ENCODE peak calls at places on chromosomes 7 and 10, in seven cellular contexts. One of them, this sample, is unnamed.

GRCh38 chr10:102409604-102410426 is 8.8 kb downstream of the PSD start:
- DNase-seq in GM13976: no peak
- DNase-seq in IMR-90: no peak
- DNase-seq in B cell: no peak
- DNase-seq in astrocyte of the cerebellum: no peak
- DNase-seq in Calu3: no peak
- DNase-seq in lower lobe of right lung: no peak
- DNase-seq in this sample: no peak

GRCh38 chr7:152086513-152086912 is 61.0 kb downstream of the GALNT11 start:
- DNase-seq in GM13976: no peak
- DNase-seq in IMR-90: no peak
- DNase-seq in B cell: no peak
- DNase-seq in astrocyte of the cerebellum: no peak
- DNase-seq in Calu3: no peak
- DNase-seq in lower lobe of right lung: no peak
- DNase-seq in this sample: no peak

GRCh38 chr10:50997461-50997860 is 76.8 kb upstream of the PRKG1 start:
- DNase-seq in GM13976: no peak
- DNase-seq in IMR-90: no peak
- DNase-seq in B cell: no peak
- DNase-seq in astrocyte of the cerebellum: no peak
- DNase-seq in Calu3: no peak
- DNase-seq in lower lobe of right lung: no peak
- DNase-seq in this sample: no peak

GRCh38 chr7:96674565-96674964 is 35.1 kb downstream of the SEM1 start:
- DNase-seq in GM13976: no peak
- DNase-seq in IMR-90: no peak
- DNase-seq in B cell: no peak
- DNase-seq in astrocyte of the cerebellum: no peak
- DNase-seq in Calu3: no peak
- DNase-seq in lower lobe of right lung: no peak
- DNase-seq in this sample: no peak

GRCh38 chr7:29494350-29494749 is 69.3 kb upstream of the PRR15 start:
- DNase-seq in GM13976: no peak
- DNase-seq in IMR-90: no peak
- DNase-seq in B cell: no peak
- DNase-seq in astrocyte of the cerebellum: peak; percentile 22
- DNase-seq in Calu3: no peak
- DNase-seq in lower lobe of right lung: no peak
- DNase-seq in this sample: no peak

GRCh38 chr7:13989138-13989943 is at the start of gene ETV1:
- DNase-seq in GM13976: peak; percentile 14
- DNase-seq in IMR-90: peak; percentile 60
- DNase-seq in B cell: no peak
- DNase-seq in astrocyte of the cerebellum: no peak
- DNase-seq in Calu3: peak; percentile 76
- DNase-seq in lower lobe of right lung: peak; percentile 65
- DNase-seq in this sample: no peak

GRCh38 chr10:30357806-30358205 is 8.7 kb upstream of the MTPAP start:
- DNase-seq in GM13976: no peak
- DNase-seq in IMR-90: no peak
- DNase-seq in B cell: no peak
- DNase-seq in astrocyte of the cerebellum: no peak
- DNase-seq in Calu3: no peak
- DNase-seq in lower lobe of right lung: no peak
- DNase-seq in this sample: no peak

GRCh38 chr7:150357277-150357676 is 11.3 kb upstream of the REPIN1 start:
- DNase-seq in GM13976: peak; percentile 43
- DNase-seq in IMR-90: no peak
- DNase-seq in B cell: peak; percentile 64
- DNase-seq in astrocyte of the cerebellum: no peak
- DNase-seq in Calu3: no peak
- DNase-seq in lower lobe of right lung: no peak
- DNase-seq in this sample: no peak

GRCh38 chr7:121023683-121024507 is 35.4 kb downstream of the CPED1 start:
- DNase-seq in GM13976: no peak
- DNase-seq in IMR-90: peak; percentile 37
- DNase-seq in B cell: no peak
- DNase-seq in astrocyte of the cerebellum: no peak
- DNase-seq in Calu3: no peak
- DNase-seq in lower lobe of right lung: no peak
- DNase-seq in this sample: no peak

GRCh38 chr7:8295638-8296361 is 33.8 kb upstream of the ICA1 start:
- DNase-seq in GM13976: peak; percentile 72
- DNase-seq in IMR-90: peak; percentile 74
- DNase-seq in B cell: peak; percentile 55
- DNase-seq in astrocyte of the cerebellum: peak; percentile 85
- DNase-seq in Calu3: peak; percentile 69
- DNase-seq in lower lobe of right lung: no peak
- DNase-seq in this sample: peak; percentile 72

GRCh38 chr7:8291742-8292141 is 29.8 kb upstream of the ICA1 start:
- DNase-seq in GM13976: no peak
- DNase-seq in IMR-90: no peak
- DNase-seq in B cell: no peak
- DNase-seq in astrocyte of the cerebellum: no peak
- DNase-seq in Calu3: no peak
- DNase-seq in lower lobe of right lung: no peak
- DNase-seq in this sample: no peak

GRCh38 chr7:8290645-8291308 is 28.8 kb upstream of the ICA1 start:
- DNase-seq in GM13976: no peak
- DNase-seq in IMR-90: no peak
- DNase-seq in B cell: no peak
- DNase-seq in astrocyte of the cerebellum: no peak
- DNase-seq in Calu3: peak; percentile 44
- DNase-seq in lower lobe of right lung: no peak
- DNase-seq in this sample: no peak

DNA sequence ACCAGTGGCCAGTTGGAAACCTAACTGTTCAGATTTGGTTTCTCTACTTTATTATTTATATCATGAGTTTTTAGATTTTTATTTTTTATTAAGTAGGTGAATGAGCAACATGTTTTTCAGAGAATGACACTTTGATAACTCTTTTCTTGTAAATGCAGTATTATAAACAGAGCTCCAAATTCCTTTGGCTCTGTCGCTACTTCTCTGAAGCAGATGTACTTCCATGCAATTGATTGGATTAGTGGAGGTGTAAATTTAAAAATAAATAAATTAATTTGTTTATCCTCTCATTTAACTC is 34.3 kb upstream of the ICA1 start:
- DNase-seq in GM13976: no peak
- DNase-seq in IMR-90: no peak
- DNase-seq in B cell: no peak
- DNase-seq in astrocyte of the cerebellum: no peak
- DNase-seq in Calu3: no peak
- DNase-seq in lower lobe of right lung: no peak
- DNase-seq in this sample: no peak
- TF ChIP-seq CTCF in GM13976: no peak
- TF ChIP-seq CTCF in IMR-90: no peak
- TF ChIP-seq CTCF in B cell: peak; percentile 56
- TF ChIP-seq CTCF in astrocyte of the cerebellum: no peak
- TF ChIP-seq CTCF in Calu3: no peak
- TF ChIP-seq CTCF in lower lobe of right lung: no peak
- TF ChIP-seq CTCF in this sample: no peak

GRCh38 chr7:154688952-154689351 is 314.0 kb downstream of the PAXIP1 start:
- DNase-seq in GM13976: no peak
- DNase-seq in IMR-90: no peak
- DNase-seq in B cell: no peak
- DNase-seq in astrocyte of the cerebellum: no peak
- DNase-seq in Calu3: no peak
- DNase-seq in lower lobe of right lung: no peak
- DNase-seq in this sample: no peak

GRCh38 chr7:154695836-154696235 is 307.1 kb downstream of the PAXIP1 start:
- DNase-seq in GM13976: no peak
- DNase-seq in IMR-90: no peak
- DNase-seq in B cell: no peak
- DNase-seq in astrocyte of the cerebellum: no peak
- DNase-seq in Calu3: no peak
- DNase-seq in lower lobe of right lung: no peak
- DNase-seq in this sample: no peak

GRCh38 chr7:154690411-154690810 is 312.5 kb downstream of the PAXIP1 start:
- DNase-seq in GM13976: no peak
- DNase-seq in IMR-90: no peak
- DNase-seq in B cell: no peak
- DNase-seq in astrocyte of the cerebellum: no peak
- DNase-seq in Calu3: no peak
- DNase-seq in lower lobe of right lung: no peak
- DNase-seq in this sample: no peak

GRCh38 chr7:154696556-154696955 is 306.4 kb downstream of the PAXIP1 start:
- DNase-seq in GM13976: no peak
- DNase-seq in IMR-90: no peak
- DNase-seq in B cell: no peak
- DNase-seq in astrocyte of the cerebellum: no peak
- DNase-seq in Calu3: no peak
- DNase-seq in lower lobe of right lung: no peak
- DNase-seq in this sample: no peak

DNA sequence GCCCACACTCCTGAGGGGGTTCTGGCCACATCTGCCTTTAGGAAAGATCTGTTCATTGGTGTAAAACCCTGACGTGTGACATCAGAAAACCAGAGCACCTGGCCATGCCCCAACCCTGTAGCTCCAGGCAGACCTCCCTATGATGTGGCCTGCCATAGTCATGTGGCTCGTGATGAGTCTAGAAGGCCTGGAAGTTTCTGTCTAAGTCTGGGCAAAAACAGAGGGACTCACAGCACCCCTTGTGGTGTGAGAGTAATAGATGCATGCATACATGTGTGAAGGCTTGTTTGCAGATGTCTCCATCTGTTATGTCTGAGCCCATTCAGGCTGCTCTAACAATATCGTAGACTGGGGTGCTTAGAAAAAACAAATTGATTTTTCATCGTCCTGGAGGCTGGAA is 309.3 kb downstream of the PAXIP1 start:
- DNase-seq in GM13976: no peak
- DNase-seq in IMR-90: no peak
- DNase-seq in B cell: no peak
- DNase-seq in astrocyte of the cerebellum: no peak
- DNase-seq in Calu3: no peak
- DNase-seq in lower lobe of right lung: no peak
- DNase-seq in this sample: no peak
- TF ChIP-seq CTCF in GM13976: no peak
- TF ChIP-seq CTCF in IMR-90: no peak
- TF ChIP-seq CTCF in B cell: no peak
- TF ChIP-seq CTCF in astrocyte of the cerebellum: no peak
- TF ChIP-seq CTCF in Calu3: no peak
- TF ChIP-seq CTCF in lower lobe of right lung: no peak
- TF ChIP-seq CTCF in this sample: no peak

GRCh38 chr7:27148776-27149641 is 1.4 kb upstream of the HOXA6 start:
- DNase-seq in GM13976: peak; percentile 22
- DNase-seq in IMR-90: no peak
- DNase-seq in B cell: no peak
- DNase-seq in astrocyte of the cerebellum: no peak
- DNase-seq in Calu3: no peak
- DNase-seq in lower lobe of right lung: no peak
- DNase-seq in this sample: no peak
- TF ChIP-seq CTCF in GM13976: no peak
- TF ChIP-seq CTCF in IMR-90: no peak
- TF ChIP-seq CTCF in B cell: no peak
- TF ChIP-seq CTCF in astrocyte of the cerebellum: no peak
- TF ChIP-seq CTCF in Calu3: no peak
- TF ChIP-seq CTCF in lower lobe of right lung: no peak
- TF ChIP-seq CTCF in this sample: no peak

DNA sequence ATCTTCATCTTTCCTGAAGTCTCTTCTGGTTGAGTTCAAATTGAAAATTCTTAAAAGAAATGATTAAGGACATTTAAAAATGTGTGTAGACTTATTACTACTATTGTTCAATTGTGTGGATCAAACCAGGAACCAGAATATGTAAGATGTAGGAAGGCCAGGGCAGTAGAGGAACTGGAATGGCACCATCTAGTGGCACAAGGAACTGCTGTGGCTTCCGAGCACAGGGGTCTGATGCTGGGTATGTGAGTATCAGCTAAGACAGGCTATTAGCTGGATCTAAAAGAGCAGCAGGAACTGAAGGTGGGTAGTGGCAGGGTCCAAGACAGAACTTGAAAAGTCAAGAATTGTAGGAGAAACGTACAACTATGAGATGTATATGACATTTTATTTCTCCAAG is 247.3 kb downstream of the SEMA3A start:
- DNase-seq in GM13976: peak; percentile 30
- DNase-seq in IMR-90: no peak
- DNase-seq in B cell: no peak
- DNase-seq in astrocyte of the cerebellum: no peak
- DNase-seq in Calu3: peak; percentile 4
- DNase-seq in lower lobe of right lung: no peak
- DNase-seq in this sample: peak; percentile 25
- TF ChIP-seq CTCF in GM13976: peak; percentile 32
- TF ChIP-seq CTCF in IMR-90: peak; percentile 12
- TF ChIP-seq CTCF in B cell: no peak
- TF ChIP-seq CTCF in astrocyte of the cerebellum: peak; percentile 25
- TF ChIP-seq CTCF in Calu3: peak; percentile 16
- TF ChIP-seq CTCF in lower lobe of right lung: peak; percentile 43
- TF ChIP-seq CTCF in this sample: peak; percentile 40

DNA sequence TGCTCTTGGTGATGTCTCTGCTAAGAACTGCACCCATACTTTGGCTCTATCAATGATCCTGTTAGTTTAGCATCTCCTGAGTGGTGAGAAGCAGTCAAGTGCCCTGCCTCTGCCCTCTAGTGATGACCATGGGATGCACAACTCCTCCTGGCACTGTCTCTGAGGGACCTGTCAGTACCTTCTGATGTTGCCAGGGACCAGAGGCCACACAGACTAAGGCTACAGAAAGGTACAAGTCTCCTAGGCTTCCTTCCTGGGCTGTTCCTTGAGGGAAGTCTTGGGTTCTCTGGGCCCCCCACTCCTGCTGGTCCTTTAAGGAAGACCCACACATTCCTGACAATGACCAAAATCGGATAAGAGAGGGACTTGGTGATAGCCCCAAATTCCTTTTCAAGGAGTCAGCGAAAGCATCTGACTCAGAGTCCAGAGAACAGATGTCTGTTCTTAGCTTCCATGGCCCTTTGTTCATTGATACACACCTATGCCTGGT is 15.3 kb downstream of the NKX2-3 start:
- DNase-seq in GM13976: peak; percentile 43
- DNase-seq in IMR-90: peak; percentile 8
- DNase-seq in B cell: no peak
- DNase-seq in astrocyte of the cerebellum: no peak
- DNase-seq in Calu3: no peak
- DNase-seq in lower lobe of right lung: no peak
- DNase-seq in this sample: peak; percentile 39
- TF ChIP-seq CTCF in GM13976: no peak
- TF ChIP-seq CTCF in IMR-90: peak; percentile 32
- TF ChIP-seq CTCF in B cell: peak; percentile 30
- TF ChIP-seq CTCF in astrocyte of the cerebellum: no peak
- TF ChIP-seq CTCF in Calu3: no peak
- TF ChIP-seq CTCF in lower lobe of right lung: peak; percentile 18
- TF ChIP-seq CTCF in this sample: no peak

GRCh38 chr10:3372284-3372683 is 199.7 kb upstream of the PITRM1 start:
- DNase-seq in GM13976: no peak
- DNase-seq in IMR-90: peak; percentile 44
- DNase-seq in B cell: no peak
- DNase-seq in astrocyte of the cerebellum: peak; percentile 31
- DNase-seq in Calu3: no peak
- DNase-seq in lower lobe of right lung: no peak
- DNase-seq in this sample: no peak
- TF ChIP-seq CTCF in GM13976: no peak
- TF ChIP-seq CTCF in IMR-90: no peak
- TF ChIP-seq CTCF in B cell: no peak
- TF ChIP-seq CTCF in astrocyte of the cerebellum: no peak
- TF ChIP-seq CTCF in Calu3: no peak
- TF ChIP-seq CTCF in lower lobe of right lung: no peak
- TF ChIP-seq CTCF in this sample: no peak